ENCODE peak calls at places on chromosomes 11 and 22, in five cellular contexts. A is GM04504, E is ACHN, Q is LoVo, C is heart right ventricle. P is an unnamed sample.

GRCh38 chr11:40175980-40176379 is 1283.5 kb downstream of the LRRC4C start:
- DNase-seq in A (no peak), E (no peak), Q (no peak), C (no peak), P (no peak)

GRCh38 chr11:114563077-114563476 is 3.4 kb upstream of the NXPE1 start:
- DNase-seq in A (no peak), E (no peak), Q (peak), C (no peak), P (peak)

GRCh38 chr11:35647535-35648092 is 15.0 kb upstream of the TRIM44 start:
- DNase-seq in A (no peak), E (no peak), Q (no peak), C (no peak), P (no peak)

GRCh38 chr11:69144719-69145365 is 10.9 kb upstream of the SMIM38 start:
- DNase-seq in A (peak), E (no peak), Q (no peak), C (no peak), P (no peak)

GRCh38 chr11:10818594-10818993 is 9.9 kb upstream of the EIF4G2 start:
- DNase-seq in A (peak), E (peak), Q (peak), C (no peak), P (peak)

GRCh38 chr11:111427471-111427912 is 48.4 kb upstream of the POU2AF1 start:
- DNase-seq in A (no peak), E (no peak), Q (peak), C (no peak), P (peak)

GRCh38 chr11:103942646-103943045 is 93.8 kb upstream of the DDI1 start:
- DNase-seq in A (no peak), E (no peak), Q (no peak), C (no peak), P (no peak)

GRCh38 chr11:119803139-119803538 is 74.1 kb upstream of the NECTIN1 start:
- DNase-seq in A (no peak), E (no peak), Q (no peak), C (no peak), P (no peak)

GRCh38 chr11:68844376-68844775 is 2.7 kb upstream of the CPT1A start:
- DNase-seq in A (no peak), E (no peak), Q (no peak), C (no peak), P (no peak)

GRCh38 chr11:119081682-119082081 is 3.0 kb upstream of the HMBS start:
- DNase-seq in A (no peak), E (no peak), Q (no peak), C (no peak), P (no peak)

GRCh38 chr11:33296695-33297094 is 39.5 kb downstream of the HIPK3 start:
- DNase-seq in A (no peak), E (no peak), Q (no peak), C (no peak), P (no peak)

GRCh38 chr11:11577246-11577855 is 44.5 kb downstream of the GALNT18 start:
- DNase-seq in A (no peak), E (no peak), Q (no peak), C (no peak), P (peak)

GRCh38 chr22:32788884-32789624 is 12.5 kb upstream of the TIMP3 start:
- DNase-seq in A (peak), E (no peak), Q (peak), C (no peak), P (peak)

GRCh38 chr11:30106782-30107181 is 90.0 kb upstream of the KCNA4 start:
- DNase-seq in A (no peak), E (no peak), Q (no peak), C (no peak), P (no peak)

GRCh38 chr11:15615412-15616096 is 500.8 kb downstream of the INSC start:
- DNase-seq in A (no peak), E (no peak), Q (no peak), C (no peak), P (no peak)

GRCh38 chr11:120001161-120002135 is 136.5 kb downstream of the TRIM29 start:
- DNase-seq in A (no peak), E (no peak), Q (no peak), C (no peak), P (no peak)

GRCh38 chr22:19631899-19632670 is 82.2 kb upstream of the SEPTIN5 start:
- DNase-seq in A (peak), E (peak), Q (peak), C (no peak), P (peak)

P was measured in EL.